ENCODE peak calls at places on chromosome 2, in seven cellular contexts. Q is choroid plexus epithelial cell, A is epithelial cell of prostate, J is anterior cingulate cortex, D is stomach, H is NCI-H1436, P is AG09319. U is an unnamed sample.

GRCh38 chr2:191165190-191165643 is 14.4 kb upstream of the STAT4 start:
- DNase-seq in Q (peak), A (no peak), J (no peak), D (no peak), H (peak), P (peak), U (no peak)

GRCh38 chr2:156918410-156918809 is 339.1 kb upstream of the GALNT5 start:
- DNase-seq in Q (peak), A (no peak), J (no peak), D (no peak), H (no peak), P (no peak), U (no peak)

GRCh38 chr2:12177052-12177994 is 430.9 kb downstream of the LPIN1 start:
- DNase-seq in Q (peak), A (no peak), J (peak), D (peak), H (no peak), P (peak), U (peak)

GRCh38 chr2:2291500-2292260 is 39.4 kb downstream of the MYT1L start:
- DNase-seq in Q (peak), A (no peak), J (no peak), D (no peak), H (peak), P (no peak), U (no peak)

GRCh38 chr2:12979066-12979465 is 262.3 kb downstream of the TRIB2 start:
- DNase-seq in Q (no peak), A (no peak), J (no peak), D (no peak), H (no peak), P (no peak), U (no peak)

GRCh38 chr2:29072971-29073725 is 1.2 kb downstream of the PCARE start:
- DNase-seq in Q (no peak), A (no peak), J (no peak), D (no peak), H (no peak), P (no peak), U (no peak)

GRCh38 chr2:30262716-30263309 is 31.5 kb downstream of the LBH start:
- DNase-seq in Q (no peak), A (no peak), J (no peak), D (no peak), H (no peak), P (no peak), U (no peak)

GRCh38 chr2:224909885-224910517 is 132.3 kb downstream of the DOCK10 start:
- DNase-seq in Q (peak), A (peak), J (no peak), D (peak), H (no peak), P (peak), U (peak)

U was measured in skeletal muscle cell.